ENCODE peak calls at places on chromosomes 16 and 17, in five cellular contexts. D, X, O, T and Y are unnamed samples.

GRCh38 chr16:57677622-57678369 is 9.7 kb downstream of the ADGRG3 start:
- ATAC-seq in T (no peak), X (no peak), O (peak; percentile 71), D (no peak), Y (peak; percentile 45)

GRCh38 chr17:41792835-41793748 is 6.6 kb upstream of the JUP start:
- ATAC-seq in D (peak; percentile 84), O (peak; percentile 83), X (no peak), T (peak; percentile 84), Y (peak; percentile 27)

GRCh38 chr16:23516366-23517137 is 6.3 kb upstream of the GGA2 start:
- ATAC-seq in X (peak; percentile 77), O (no peak), D (no peak), T (no peak), Y (no peak)

GRCh38 chr16:28259091-28259780 is 33.1 kb upstream of the SBK1 start:
- ATAC-seq in D (no peak), O (no peak), T (no peak), X (no peak), Y (no peak)

GRCh38 chr17:2656293-2656692 is 55.3 kb downstream of the CLUH start:
- ATAC-seq in D (no peak), O (no peak), T (no peak), X (no peak), Y (no peak)

GRCh38 chr17:80783461-80783860 is 208.2 kb upstream of the CHMP6 start:
- ATAC-seq in X (no peak), O (no peak), D (no peak), T (no peak), Y (no peak)

GRCh38 chr17:17108681-17109049 is 66.4 kb downstream of the MPRIP start:
- ATAC-seq in T (no peak), X (no peak), O (peak; percentile 20), D (peak; percentile 57), Y (peak; percentile 32)

GRCh38 chr17:45016237-45016636 is 35.2 kb downstream of the DCAKD start:
- ATAC-seq in T (no peak), D (no peak), O (no peak), X (no peak), Y (no peak)

GRCh38 chr16:3842994-3843393 is 37.5 kb downstream of the CREBBP start:
- ATAC-seq in T (no peak), O (no peak), X (no peak), D (no peak), Y (peak; percentile 53)

GRCh38 chr16:49464877-49465504 is 91.4 kb downstream of the C16orf78 start:
- ATAC-seq in T (peak; percentile 88), X (peak; percentile 17), O (no peak), D (no peak), Y (no peak)

GRCh38 chr16:12539185-12539929 is 264.3 kb downstream of the CPPED1 start:
- ATAC-seq in X (peak; percentile 52), T (peak; percentile 49), D (no peak), O (no peak), Y (no peak)

GRCh38 chr17:59387351-59388069 is 56.1 kb downstream of the YPEL2 start:
- ATAC-seq in X (no peak), D (no peak), O (no peak), T (no peak), Y (no peak)

GRCh38 chr17:559699-560378 is 154.8 kb downstream of the VPS53 start:
- ATAC-seq in D (peak; percentile 87), X (no peak), T (no peak), O (no peak), Y (peak; percentile 93)

GRCh38 chr17:64221679-64222078 is 41.4 kb downstream of the TEX2 start:
- ATAC-seq in X (no peak), O (no peak), D (no peak), T (no peak), Y (no peak)

GRCh38 chr17:3964203-3965122 is at the start of gene ATP2A3:
- ATAC-seq in D (no peak), T (peak; percentile 71), X (peak; percentile 75), O (peak; percentile 9), Y (peak; percentile 40)

GRCh38 chr16:17162560-17162959 is 308.2 kb downstream of the XYLT1 start:
- ATAC-seq in D (no peak), X (no peak), T (no peak), O (no peak), Y (no peak)

GRCh38 chr17:49576121-49576905 is 642 bp downstream of the NXPH3 start:
- ATAC-seq in O (peak; percentile 67), X (peak; percentile 37), T (peak; percentile 60), D (no peak), Y (peak; percentile 58)

GRCh38 chr16:71817690-71818089 is 9.1 kb upstream of the AP1G1 start:
- ATAC-seq in D (no peak), X (peak; percentile 52), T (peak; percentile 31), O (peak; percentile 42), Y (no peak)

GRCh38 chr17:31608659-31609254 is 217.3 kb downstream of the RAB11FIP4 start:
- ATAC-seq in O (no peak), D (no peak), T (no peak), X (no peak), Y (no peak)

GRCh38 chr17:78348055-78348745 is 11.7 kb downstream of the SOCS3 start:
- ATAC-seq in X (peak; percentile 41), T (no peak), D (no peak), O (no peak), Y (no peak)

GRCh38 chr16:19644877-19645276 is 73.2 kb downstream of the KNOP1 start:
- ATAC-seq in X (no peak), T (no peak), D (no peak), O (no peak), Y (peak; percentile 83)

GRCh38 chr17:74631468-74632195 is 8.1 kb upstream of the CD300E start:
- ATAC-seq in T (no peak), O (no peak), D (no peak), X (peak; percentile 38), Y (no peak)

GRCh38 chr16:88881090-88881580 is 14.7 kb upstream of the PABPN1L start:
- ATAC-seq in D (no peak), O (peak; percentile 41), X (no peak), T (no peak), Y (no peak)

GRCh38 chr17:14352139-14352538 is 51.3 kb downstream of the HS3ST3B1 start:
- ATAC-seq in T (no peak), D (no peak), O (no peak), X (no peak), Y (no peak)

GRCh38 chr17:29645516-29646051 is 22.9 kb upstream of the CORO6 start:
- ATAC-seq in T (no peak), O (no peak), X (no peak), D (peak; percentile 83), Y (peak; percentile 93)

GRCh38 chr16:86680661-86681439 is 102.5 kb downstream of the FOXL1 start:
- ATAC-seq in T (no peak), X (no peak), D (no peak), O (no peak), Y (no peak)

GRCh38 chr17:60514500-60514899 is 11.5 kb downstream of the APPBP2 start:
- ATAC-seq in D (no peak), T (no peak), O (no peak), X (no peak), Y (no peak)

GRCh38 chr17:49748223-49748622 is 15.7 kb downstream of the FAM117A start:
- ATAC-seq in D (no peak), T (no peak), O (peak; percentile 48), X (no peak), Y (no peak)

GRCh38 chr16:66408181-66409048 is 18.7 kb upstream of the BEAN1 start:
- ATAC-seq in O (peak; percentile 82), X (peak; percentile 52), T (peak; percentile 52), D (peak; percentile 52), Y (peak; percentile 13)

GRCh38 chr17:75643033-75644017 is 10.1 kb downstream of the SMIM5 start:
- ATAC-seq in O (no peak), T (peak; percentile 32), D (no peak), X (no peak), Y (no peak)
- H3K4me1 ChIP-seq in O (peaks cover 25% of the 10 kb centered on the region), T (peaks cover 34% of the 10 kb centered on the region), D (peaks cover 10% of the 10 kb centered on the region), X (peaks cover 14% of the 10 kb centered on the region), Y (no peaks in the 10 kb centered on the region)

GRCh38 chr16:81006472-81007311 is at the start of the genes CENPN and CMC2:
- ATAC-seq in O (peak; percentile 91), T (peak; percentile 91), D (peak; percentile 98), X (peak; percentile 87), Y (peak; percentile 97)
- TF ChIP-seq EP300 in O (no peak), T (no peak), D (no peak), X (peak; percentile 54), Y (no peak)

GRCh38 chr17:5485270-5486205 is at the start of gene DERL2:
- ATAC-seq in T (peak; percentile 53), X (peak; percentile 20), O (peak; percentile 42), D (peak; percentile 0), Y (peak; percentile 9)
- TF ChIP-seq POLR2AphosphoS5 in T (no peak), X (no peak), O (peak; percentile 38), D (peak; percentile 43), Y (no peak)

DNA sequence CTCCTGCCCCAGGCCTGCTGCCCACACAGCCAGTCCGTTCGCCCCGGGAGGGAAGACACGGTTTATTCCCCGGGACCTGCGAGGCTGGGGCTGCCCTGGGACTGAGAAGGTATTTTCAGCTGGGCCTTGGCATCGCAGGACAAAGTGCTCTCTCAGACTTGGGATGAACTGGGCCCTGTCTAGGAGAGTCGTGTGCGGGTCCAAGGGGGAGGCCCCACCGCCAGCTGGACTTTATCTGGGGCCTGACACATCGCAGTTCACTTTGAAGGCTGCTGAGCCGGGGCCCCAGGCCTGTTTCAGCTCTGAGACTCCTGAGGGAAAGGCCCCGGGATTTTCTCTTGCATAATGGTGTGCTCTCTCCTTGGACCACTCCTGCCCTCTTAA is 6.8 kb downstream of the CRISPLD2 start:
- ATAC-seq in O (peak; percentile 68), T (peak; percentile 43), D (peak; percentile 20), X (no peak), Y (peak; percentile 67)
- H3K4me1 ChIP-seq in O (peaks cover 9% of the 10 kb centered on the region), T (no peaks in the 10 kb centered on the region), D (peaks cover 10% of the 10 kb centered on the region), X (no peaks in the 10 kb centered on the region), Y (peaks cover 100% of the 10 kb centered on the region)

DNA sequence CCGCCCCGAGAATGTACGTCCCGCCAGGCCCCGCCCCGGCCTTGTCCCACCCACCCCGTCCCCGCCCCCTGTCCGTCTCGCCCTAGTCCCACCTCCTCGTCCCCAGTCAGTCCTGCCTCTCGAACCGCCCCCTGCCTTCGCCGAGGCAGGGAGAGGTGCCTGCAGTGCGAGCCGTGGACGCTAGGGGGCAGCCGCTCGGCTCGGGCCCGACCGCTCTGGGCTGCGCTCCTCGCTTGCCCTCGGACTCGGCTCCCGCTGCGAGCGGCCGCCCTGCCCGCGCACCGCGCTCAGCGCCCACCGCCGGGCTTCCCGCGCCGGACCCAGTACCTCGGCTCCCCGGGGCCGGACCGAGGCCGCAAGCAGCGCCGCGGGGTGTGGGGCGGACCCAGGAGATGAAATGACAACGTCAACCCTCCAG is at the start of gene VPS4A:
- ATAC-seq in T (peak; percentile 98), O (peak; percentile 91), X (peak; percentile 96), D (peak; percentile 100), Y (peak; percentile 98)
- TF ChIP-seq EP300 in T (peak; percentile 10), O (peak; percentile 14), X (no peak), D (no peak), Y (no peak)

GRCh38 chr16:67667817-67668494 is 1.3 kb downstream of the C16orf86 start:
- ATAC-seq in T (peak; percentile 89), O (peak; percentile 88), D (peak; percentile 92), X (peak; percentile 88), Y (peak; percentile 86)
- TF ChIP-seq POLR2AphosphoS5 in T (no peak), O (no peak), D (peak; percentile 29), X (no peak), Y (peak; percentile 80)